ENCODE peak calls at places on chromosomes 7 and 10, in seven cellular contexts. One of them, this sample, is unnamed. For H3K4me1, the result is how much of the 10 kb centered on the place peaks cover.

GRCh38 chr10:15738237-15738928 is 18.7 kb upstream of the ITGA8 start:
- DNase-seq in A549: no peak
- DNase-seq in ovary: peak
- DNase-seq in K562: no peak
- DNase-seq in IMR-90: no peak
- DNase-seq in stomach: no peak
- DNase-seq in adrenal gland: no peak
- DNase-seq in this sample: no peak

GRCh38 chr10:103147645-103148044 is 45.4 kb downstream of the NT5C2 start:
- DNase-seq in IMR-90: no peak
- DNase-seq in A549: no peak
- DNase-seq in stomach: no peak
- DNase-seq in adrenal gland: no peak
- DNase-seq in ovary: no peak
- DNase-seq in K562: no peak
- DNase-seq in this sample: no peak

GRCh38 chr7:4626318-4626845 is 55.7 kb upstream of the FOXK1 start:
- DNase-seq in IMR-90: no peak
- DNase-seq in ovary: no peak
- DNase-seq in K562: no peak
- DNase-seq in stomach: no peak
- DNase-seq in adrenal gland: no peak
- DNase-seq in A549: no peak
- DNase-seq in this sample: no peak

GRCh38 chr7:47400741-47401206 is 181.1 kb downstream of the TNS3 start:
- DNase-seq in K562: no peak
- DNase-seq in ovary: peak
- DNase-seq in A549: no peak
- DNase-seq in adrenal gland: no peak
- DNase-seq in IMR-90: no peak
- DNase-seq in stomach: peak
- DNase-seq in this sample: peak

GRCh38 chr10:43931308-43931930 is 282.7 kb upstream of the ZNF32 start:
- DNase-seq in stomach: no peak
- DNase-seq in K562: no peak
- DNase-seq in adrenal gland: no peak
- DNase-seq in A549: no peak
- DNase-seq in IMR-90: peak
- DNase-seq in ovary: no peak
- DNase-seq in this sample: no peak

GRCh38 chr7:22865607-22865970 is 42.9 kb upstream of the TOMM7 start:
- DNase-seq in IMR-90: peak
- DNase-seq in ovary: no peak
- DNase-seq in stomach: no peak
- DNase-seq in K562: no peak
- DNase-seq in A549: no peak
- DNase-seq in adrenal gland: no peak
- DNase-seq in this sample: no peak

GRCh38 chr7:24831240-24831639 is 74.0 kb upstream of the GSDME start:
- DNase-seq in K562: no peak
- DNase-seq in ovary: no peak
- DNase-seq in A549: no peak
- DNase-seq in IMR-90: peak
- DNase-seq in stomach: no peak
- DNase-seq in adrenal gland: no peak
- DNase-seq in this sample: no peak

GRCh38 chr7:36037121-36037662 is 115.9 kb upstream of the EEPD1 start:
- DNase-seq in IMR-90: peak
- DNase-seq in stomach: peak
- DNase-seq in A549: peak
- DNase-seq in adrenal gland: peak
- DNase-seq in ovary: no peak
- DNase-seq in K562: no peak
- DNase-seq in this sample: peak

GRCh38 chr10:10165415-10165814 is 852.3 kb upstream of the CELF2 start:
- DNase-seq in adrenal gland: no peak
- DNase-seq in K562: no peak
- DNase-seq in stomach: no peak
- DNase-seq in IMR-90: no peak
- DNase-seq in ovary: no peak
- DNase-seq in A549: no peak
- DNase-seq in this sample: no peak

GRCh38 chr10:58512470-58513188 is at the start of gene BICC1:
- DNase-seq in ovary: peak
- DNase-seq in IMR-90: peak
- DNase-seq in K562: no peak
- DNase-seq in A549: peak
- DNase-seq in adrenal gland: peak
- DNase-seq in stomach: no peak
- DNase-seq in this sample: peak

GRCh38 chr10:109259293-109259692 is 664.0 kb downstream of the XPNPEP1 start:
- DNase-seq in K562: no peak
- DNase-seq in ovary: no peak
- DNase-seq in IMR-90: peak
- DNase-seq in adrenal gland: no peak
- DNase-seq in A549: no peak
- DNase-seq in stomach: no peak
- DNase-seq in this sample: no peak

GRCh38 chr10:110863956-110864355 is 7.8 kb upstream of the PDCD4 start:
- DNase-seq in stomach: no peak
- DNase-seq in IMR-90: no peak
- DNase-seq in K562: no peak
- DNase-seq in adrenal gland: no peak
- DNase-seq in A549: no peak
- DNase-seq in ovary: no peak
- DNase-seq in this sample: no peak
- H3K4me1 ChIP-seq in stomach: half or more
- H3K4me1 ChIP-seq in IMR-90: under half
- H3K4me1 ChIP-seq in K562: half or more
- H3K4me1 ChIP-seq in adrenal gland: under half
- H3K4me1 ChIP-seq in A549: under half
- H3K4me1 ChIP-seq in ovary: under half
- H3K4me1 ChIP-seq in this sample: under half

GRCh38 chr10:119677904-119678755 is 26.9 kb downstream of the BAG3 start:
- DNase-seq in ovary: no peak
- DNase-seq in A549: no peak
- DNase-seq in IMR-90: no peak
- DNase-seq in K562: no peak
- DNase-seq in adrenal gland: no peak
- DNase-seq in stomach: no peak
- DNase-seq in this sample: no peak

GRCh38 chr10:119680668-119681070 is 29.5 kb downstream of the BAG3 start:
- DNase-seq in IMR-90: peak
- DNase-seq in stomach: no peak
- DNase-seq in K562: no peak
- DNase-seq in adrenal gland: no peak
- DNase-seq in ovary: no peak
- DNase-seq in A549: peak
- DNase-seq in this sample: peak

GRCh38 chr10:119677126-119677525 is 25.9 kb downstream of the BAG3 start:
- DNase-seq in K562: no peak
- DNase-seq in adrenal gland: no peak
- DNase-seq in ovary: no peak
- DNase-seq in stomach: no peak
- DNase-seq in IMR-90: no peak
- DNase-seq in A549: no peak
- DNase-seq in this sample: no peak

GRCh38 chr10:119679480-119679829 is 28.3 kb downstream of the BAG3 start:
- DNase-seq in K562: no peak
- DNase-seq in adrenal gland: no peak
- DNase-seq in ovary: no peak
- DNase-seq in stomach: no peak
- DNase-seq in IMR-90: no peak
- DNase-seq in A549: no peak
- DNase-seq in this sample: no peak

GRCh38 chr10:119680050-119680449 is 28.9 kb downstream of the BAG3 start:
- DNase-seq in ovary: no peak
- DNase-seq in K562: no peak
- DNase-seq in A549: peak
- DNase-seq in adrenal gland: no peak
- DNase-seq in IMR-90: peak
- DNase-seq in stomach: no peak
- DNase-seq in this sample: no peak
- H3K27ac ChIP-seq in ovary: no peak
- H3K27ac ChIP-seq in K562: no peak
- H3K27ac ChIP-seq in A549: peak
- H3K27ac ChIP-seq in adrenal gland: no peak
- H3K27ac ChIP-seq in IMR-90: no peak
- H3K27ac ChIP-seq in stomach: no peak
- H3K27ac ChIP-seq in this sample: peak

DNA sequence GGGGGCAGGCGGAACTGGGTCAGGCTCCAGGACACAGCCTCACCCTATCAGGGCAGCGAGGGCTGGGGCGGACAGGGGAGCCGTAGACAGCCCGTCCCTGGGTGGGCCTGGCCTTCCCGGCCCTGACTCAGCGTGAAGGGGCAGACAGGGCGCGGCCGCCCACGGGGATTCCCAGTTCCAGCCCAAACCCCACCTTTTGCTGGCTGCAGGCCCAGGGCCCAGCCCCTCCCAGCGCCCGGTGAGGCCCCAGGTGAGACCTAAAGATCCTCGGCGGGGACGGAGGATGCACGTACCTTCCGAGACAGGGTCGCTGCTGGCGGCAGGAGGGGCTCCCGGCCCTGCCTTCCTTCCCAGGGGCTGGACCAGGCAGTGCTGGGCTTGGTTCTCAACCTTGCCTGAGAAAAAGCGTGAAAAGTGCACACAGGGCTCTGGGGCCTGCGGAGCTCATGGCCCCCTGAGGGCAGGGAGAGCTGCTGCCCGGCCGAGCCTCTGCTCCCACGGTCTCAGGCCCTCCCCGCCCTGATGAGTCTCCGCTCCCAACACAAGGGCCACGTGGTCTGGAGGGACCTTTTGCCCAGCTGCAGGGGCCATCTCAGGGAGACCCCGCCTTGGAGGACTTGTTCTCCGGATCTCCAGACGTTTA is 43.9 kb upstream of the DNAJB6 start:
- DNase-seq in adrenal gland: no peak
- DNase-seq in ovary: no peak
- DNase-seq in A549: peak
- DNase-seq in IMR-90: no peak
- DNase-seq in K562: no peak
- DNase-seq in stomach: peak
- DNase-seq in this sample: no peak
- TF ChIP-seq POLR2A in adrenal gland: no peak
- TF ChIP-seq POLR2A in ovary: no peak
- TF ChIP-seq POLR2A in A549: no peak
- TF ChIP-seq POLR2A in IMR-90: no peak
- TF ChIP-seq POLR2A in K562: no peak
- TF ChIP-seq POLR2A in stomach: no peak
- TF ChIP-seq POLR2A in this sample: no peak

DNA sequence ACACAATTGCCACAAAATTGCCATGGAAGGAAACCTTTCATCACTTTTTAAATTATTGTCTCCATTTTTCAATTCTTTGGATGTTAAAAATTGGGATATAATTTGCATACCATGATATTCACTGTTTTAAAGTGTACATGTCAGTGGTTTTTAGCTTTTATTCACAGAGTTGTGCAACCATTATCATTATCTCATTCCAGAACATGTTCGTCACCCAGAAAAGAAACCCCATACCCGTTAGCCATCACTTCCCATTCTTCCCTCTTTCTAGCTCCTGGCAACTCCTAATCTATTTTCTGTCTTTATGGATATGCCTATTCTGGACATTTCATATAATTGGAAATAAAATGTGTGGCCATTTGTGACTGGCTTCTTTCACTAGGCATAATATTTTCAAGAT is 260.3 kb upstream of the FERD3L start:
- DNase-seq in A549: no peak
- DNase-seq in adrenal gland: no peak
- DNase-seq in IMR-90: peak
- DNase-seq in stomach: no peak
- DNase-seq in ovary: no peak
- DNase-seq in K562: no peak
- DNase-seq in this sample: no peak
- H3K4me1 ChIP-seq in A549: under half
- H3K4me1 ChIP-seq in adrenal gland: under half
- H3K4me1 ChIP-seq in IMR-90: under half
- H3K4me1 ChIP-seq in stomach: under half
- H3K4me1 ChIP-seq in ovary: under half
- H3K4me1 ChIP-seq in K562: under half
- H3K4me1 ChIP-seq in this sample: under half

GRCh38 chr7:50553973-50554372 is 11.2 kb downstream of the DDC start:
- DNase-seq in adrenal gland: no peak
- DNase-seq in stomach: no peak
- DNase-seq in ovary: no peak
- DNase-seq in IMR-90: no peak
- DNase-seq in K562: no peak
- DNase-seq in A549: no peak
- DNase-seq in this sample: no peak
- H3K27ac ChIP-seq in adrenal gland: no peak
- H3K27ac ChIP-seq in stomach: no peak
- H3K27ac ChIP-seq in ovary: no peak
- H3K27ac ChIP-seq in IMR-90: no peak
- H3K27ac ChIP-seq in K562: no peak
- H3K27ac ChIP-seq in A549: no peak
- H3K27ac ChIP-seq in this sample: no peak

This sample was measured in gastrocnemius medialis.